ENCODE peak calls at places on chromosomes 3 and 15, in six cellular contexts. F is astrocyte of the spinal cord, I is GM23338, P is ascending aorta, W is Calu3, L is tibial nerve. T is an unnamed sample.

GRCh38 chr3:134426660-134427181 is 52.5 kb upstream of the AMOTL2 start:
- DNase-seq in F (peak), L (no peak), W (no peak), P (no peak), I (no peak), T (peak)

GRCh38 chr3:15796771-15797599 is 794 bp downstream of the ANKRD28 start:
- DNase-seq in F (peak), I (peak), W (no peak), P (no peak), L (no peak), T (peak)

GRCh38 chr3:82087958-82088357 is 326.5 kb upstream of the GBE1 start:
- DNase-seq in I (no peak), F (peak), L (no peak), P (no peak), W (peak), T (peak)

GRCh38 chr15:31228980-31229826 is 97.4 kb upstream of the KLF13 start:
- DNase-seq in I (peak), P (no peak), F (no peak), W (peak), L (no peak), T (no peak)

GRCh38 chr3:73727117-73727802 is 102.5 kb upstream of the PDZRN3 start:
- DNase-seq in L (peak), P (peak), W (no peak), I (peak), F (peak), T (peak)

GRCh38 chr3:107979538-107979937 is 111.3 kb downstream of the CD47 start:
- DNase-seq in F (no peak), W (no peak), I (no peak), P (no peak), L (no peak), T (no peak)

GRCh38 chr3:151412989-151413388 is 28.4 kb upstream of the P2RY12 start:
- DNase-seq in F (no peak), I (peak), L (no peak), P (no peak), W (peak), T (no peak)

GRCh38 chr3:187315872-187316271 is 24.3 kb upstream of the MASP1 start:
- DNase-seq in I (no peak), L (no peak), W (no peak), P (no peak), F (no peak), T (peak)

GRCh38 chr3:190024912-190025311 is 95.8 kb downstream of the P3H2 start:
- DNase-seq in F (peak), W (no peak), I (no peak), P (no peak), L (no peak), T (peak)

GRCh38 chr15:53197426-53197839 is 407.3 kb upstream of the ONECUT1 start:
- DNase-seq in P (peak), I (peak), L (peak), W (peak), F (peak), T (peak)

GRCh38 chr3:124985358-124985757 is 50.8 kb upstream of the MUC13 start:
- DNase-seq in W (no peak), F (peak), I (no peak), L (peak), P (no peak), T (peak)

GRCh38 chr3:13347390-13347966 is 72.6 kb downstream of the NUP210 start:
- DNase-seq in W (no peak), L (peak), I (peak), P (no peak), F (peak), T (no peak)

GRCh38 chr3:171348121-171348520 is 112.1 kb downstream of the TNIK start:
- DNase-seq in P (no peak), L (no peak), I (no peak), W (no peak), F (peak), T (no peak)

GRCh38 chr15:74616020-74616939 is 644 bp downstream of the CLK3 start:
- DNase-seq in L (peak), W (peak), P (peak), I (peak), F (peak), T (peak)

GRCh38 chr15:68585574-68586273 is 6.9 kb downstream of the CORO2B start:
- DNase-seq in P (peak), I (no peak), F (no peak), W (no peak), L (no peak), T (no peak)

GRCh38 chr15:89199734-89200133 is 21.6 kb downstream of the RLBP1 start:
- DNase-seq in I (peak), F (no peak), W (no peak), P (no peak), L (no peak), T (no peak)
- TF ChIP-seq CTCF in I (no peak), F (no peak), W (no peak), P (no peak), L (no peak), T (no peak)

GRCh38 chr3:63908081-63908736 is 4.0 kb downstream of the SCAANT1 start:
- DNase-seq in P (no peak), F (peak), L (no peak), W (no peak), I (peak), T (peak)
- TF ChIP-seq CTCF in P (no peak), F (peak), L (no peak), W (no peak), I (peak), T (peak)

GRCh38 chr15:25693321-25694237 is 169.5 kb downstream of the ATP10A start:
- DNase-seq in L (peak), I (peak), P (peak), W (peak), F (peak), T (peak)
- TF ChIP-seq CTCF in L (peak), I (peak), P (peak), W (no peak), F (peak), T (peak)

GRCh38 chr3:192422998-192423349 is 304.4 kb downstream of the FGF12 start:
- DNase-seq in F (peak), L (no peak), I (peak), P (no peak), W (no peak), T (no peak)
- TF ChIP-seq CTCF in F (peak), L (peak), I (peak), P (no peak), W (peak), T (peak)

DNA sequence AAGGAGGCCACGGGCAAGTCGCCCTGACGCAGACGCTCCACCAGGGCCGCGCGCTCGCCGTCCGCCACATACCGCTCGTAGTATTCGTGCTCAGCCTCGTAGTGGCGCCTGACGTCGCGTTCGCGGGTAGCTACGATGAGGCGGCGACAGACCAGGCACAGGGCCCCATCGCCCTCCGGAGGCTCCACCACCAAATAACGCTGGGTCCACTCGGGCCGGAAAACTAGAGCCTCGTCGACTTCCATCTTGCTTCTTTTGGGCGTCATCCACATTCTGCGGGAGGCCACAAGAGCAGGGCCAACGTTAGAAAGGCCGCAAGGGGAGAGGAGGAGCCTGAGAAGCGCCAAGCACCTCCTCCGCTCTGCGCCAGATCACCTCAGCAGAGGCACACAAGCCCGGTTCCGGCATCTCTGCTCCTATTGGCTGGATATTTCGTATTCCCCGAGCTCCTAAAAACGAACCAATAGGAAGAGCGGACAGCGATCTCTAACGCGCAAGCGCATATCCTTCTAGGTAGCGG is at the start of gene EPM2AIP1:
- DNase-seq in P (no peak), L (no peak), W (no peak), F (no peak), I (peak), T (no peak)
- TF ChIP-seq CTCF in P (peak), L (no peak), W (no peak), F (no peak), I (peak), T (peak)

DNA sequence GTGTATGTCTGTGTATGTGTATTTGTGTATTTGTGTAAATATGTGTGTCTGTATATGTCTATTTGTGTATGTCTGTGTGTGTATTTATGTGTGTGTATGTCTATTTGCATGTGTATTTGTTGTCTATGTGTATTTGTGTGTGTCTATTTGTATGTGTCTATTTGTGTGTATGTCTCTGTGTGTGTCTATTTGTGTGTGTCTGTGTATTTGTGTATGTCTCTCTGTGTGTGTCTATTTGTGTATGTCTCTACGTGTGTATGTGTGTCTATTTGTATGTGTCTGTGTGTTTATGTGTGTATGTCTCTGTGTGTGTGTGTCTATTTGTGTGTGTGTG is 30.4 kb downstream of the PTH1R start:
- DNase-seq in P (no peak), L (no peak), W (no peak), F (no peak), I (no peak), T (no peak)
- TF ChIP-seq CTCF in P (no peak), L (no peak), W (no peak), F (no peak), I (no peak), T (no peak)

GRCh38 chr3:156432563-156432962 is 122.4 kb downstream of the SSR3 start:
- DNase-seq in W (no peak), P (no peak), F (no peak), I (no peak), L (no peak), T (no peak)
- TF ChIP-seq CTCF in W (no peak), P (no peak), F (no peak), I (no peak), L (no peak), T (no peak)

T was measured in HFFc6.